ENCODE peak calls at places on chromosomes 5 and 9, in ten cellular contexts. Z is esophagus muscularis mucosa; P is CD8-positive, alpha-beta T cell; C is pancreas; S is GM23338; A is fibroblast of lung; Y is tibial nerve; N is IMR-90; M is fibroblast of the aortic adventitia; R is mesendoderm. J is an unnamed sample.

GRCh38 chr5:119554597-119554996 is 74.8 kb upstream of the FAM170A start:
- DNase-seq in A (no peak), Z (no peak), C (no peak), R (no peak), S (no peak), N (no peak), Y (no peak), P (no peak), M (no peak), J (no peak)

GRCh38 chr9:97445119-97445701 is 33.3 kb downstream of the TDRD7 start:
- DNase-seq in Y (no peak), Z (no peak), M (no peak), N (no peak), P (no peak), R (no peak), C (no peak), A (no peak), S (no peak), J (no peak)

GRCh38 chr5:141969783-141970741 is 1.2 kb downstream of the RNF14 start:
- DNase-seq in M (peak), N (no peak), Z (no peak), P (no peak), C (no peak), R (peak), A (peak), Y (no peak), S (peak), J (no peak)

GRCh38 chr9:122819791-122820489 is 8.4 kb downstream of the PDCL start:
- DNase-seq in Y (no peak), A (peak), N (peak), S (no peak), M (no peak), P (no peak), C (no peak), Z (no peak), R (no peak), J (peak)

GRCh38 chr9:118962426-118962825 is 406.8 kb downstream of the BRINP1 start:
- DNase-seq in M (no peak), A (peak), Y (no peak), C (no peak), R (peak), Z (no peak), N (no peak), P (no peak), S (no peak), J (peak)

GRCh38 chr9:3751125-3751758 is 225.4 kb upstream of the RFX3 start:
- DNase-seq in S (peak), Z (no peak), P (no peak), A (peak), Y (no peak), R (no peak), N (peak), C (no peak), M (peak), J (peak)

GRCh38 chr9:12784461-12785250 is 9.8 kb downstream of the LURAP1L start:
- DNase-seq in R (peak), N (peak), A (peak), Z (no peak), S (no peak), Y (no peak), C (peak), M (peak), P (no peak), J (peak)

GRCh38 chr5:155883966-155884555 is 442.9 kb upstream of the SGCD start:
- DNase-seq in Y (no peak), R (peak), S (no peak), A (peak), N (peak), Z (no peak), M (no peak), C (no peak), P (no peak), J (no peak)

GRCh38 chr9:123246534-123246933 is 21.9 kb downstream of the STRBP start:
- DNase-seq in A (peak), P (no peak), Y (no peak), R (no peak), S (no peak), C (no peak), N (no peak), Z (no peak), M (peak), J (peak)

GRCh38 chr9:107044872-107045271 is 181.9 kb downstream of the ZNF462 start:
- DNase-seq in C (no peak), Z (no peak), S (peak), A (no peak), P (no peak), Y (no peak), R (no peak), N (no peak), M (no peak), J (no peak)

DNA sequence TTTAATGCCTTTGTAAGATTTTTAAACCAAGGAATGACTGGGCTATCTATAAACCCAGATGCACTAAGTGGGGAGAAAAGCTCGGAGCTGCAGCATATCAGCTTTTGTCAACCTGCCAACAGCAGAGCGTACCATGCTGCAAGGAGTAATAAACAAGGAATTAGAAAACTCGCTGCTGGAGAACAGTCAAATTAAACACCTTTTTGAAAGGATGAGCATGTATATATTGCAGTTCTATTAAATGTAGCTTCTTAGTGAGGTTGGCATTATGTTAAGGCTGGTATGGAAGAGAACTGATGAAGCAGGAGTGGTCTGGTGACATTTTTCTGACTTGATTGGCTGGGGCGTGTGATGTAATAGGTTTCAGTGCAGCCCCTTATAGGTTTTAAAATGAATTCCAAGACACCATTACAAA is 74.7 kb downstream of the PIK3R1 start:
- DNase-seq in Z (no peak), N (peak), P (no peak), A (peak), R (no peak), S (no peak), M (peak), C (no peak), Y (peak), J (peak)
- H3K4me3 ChIP-seq in Z (no peak), N (no peak), P (no peak), A (no peak), R (no peak), S (no peak), M (no peak), C (peak), Y (no peak), J (no peak)

GRCh38 chr5:55991768-55992486 is 2.8 kb downstream of the IL6ST start:
- DNase-seq in S (no peak), R (no peak), N (no peak), P (no peak), C (no peak), M (peak), Y (no peak), Z (no peak), A (peak), J (no peak)

GRCh38 chr5:55993013-55993412 is 1.8 kb downstream of the IL6ST start:
- DNase-seq in R (no peak), Y (peak), C (no peak), Z (no peak), M (peak), A (no peak), P (no peak), N (peak), S (peak), J (no peak)

GRCh38 chr5:55988979-55989612 is 5.7 kb downstream of the IL6ST start:
- DNase-seq in Z (no peak), N (no peak), S (no peak), Y (no peak), M (no peak), P (no peak), R (no peak), A (no peak), C (no peak), J (no peak)

GRCh38 chr5:55986931-55987330 is 7.8 kb downstream of the IL6ST start:
- DNase-seq in N (no peak), M (no peak), A (no peak), S (no peak), P (no peak), Y (no peak), Z (no peak), C (no peak), R (no peak), J (no peak)

DNA sequence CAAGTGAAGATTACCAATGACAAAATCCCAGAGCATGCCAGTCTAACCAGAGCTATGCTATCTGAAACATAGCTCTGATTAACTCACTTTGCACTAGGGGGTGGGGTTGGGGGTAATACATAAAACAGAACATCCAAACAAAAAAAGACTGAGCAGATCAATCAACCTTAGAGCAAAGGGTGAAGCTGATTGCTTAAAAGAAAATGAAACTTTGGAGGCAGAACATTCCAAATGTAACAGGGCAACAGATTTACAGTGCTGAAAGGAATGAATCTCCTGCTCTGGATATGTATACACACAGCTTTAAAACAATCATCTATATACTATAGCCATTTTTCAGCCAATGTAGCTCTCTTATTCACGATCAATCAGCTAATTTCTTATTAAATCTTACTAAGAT is 4.9 kb downstream of the IL6ST start:
- DNase-seq in P (no peak), M (no peak), N (no peak), Z (no peak), C (no peak), Y (no peak), R (no peak), S (no peak), A (no peak), J (no peak)
- H3K4me3 ChIP-seq in P (no peak), M (peak), N (no peak), Z (peak), C (no peak), Y (no peak), R (no peak), S (no peak), A (peak), J (no peak)

GRCh38 chr5:169584998-169585451 is 1.5 kb downstream of the SPDL1 start:
- DNase-seq in M (no peak), Z (no peak), R (no peak), A (peak), P (no peak), S (no peak), C (no peak), Y (no peak), N (no peak), J (no peak)
- H3K4me3 ChIP-seq in M (peak), Z (no peak), R (no peak), A (peak), P (no peak), S (peak), C (no peak), Y (peak), N (peak), J (peak)

DNA sequence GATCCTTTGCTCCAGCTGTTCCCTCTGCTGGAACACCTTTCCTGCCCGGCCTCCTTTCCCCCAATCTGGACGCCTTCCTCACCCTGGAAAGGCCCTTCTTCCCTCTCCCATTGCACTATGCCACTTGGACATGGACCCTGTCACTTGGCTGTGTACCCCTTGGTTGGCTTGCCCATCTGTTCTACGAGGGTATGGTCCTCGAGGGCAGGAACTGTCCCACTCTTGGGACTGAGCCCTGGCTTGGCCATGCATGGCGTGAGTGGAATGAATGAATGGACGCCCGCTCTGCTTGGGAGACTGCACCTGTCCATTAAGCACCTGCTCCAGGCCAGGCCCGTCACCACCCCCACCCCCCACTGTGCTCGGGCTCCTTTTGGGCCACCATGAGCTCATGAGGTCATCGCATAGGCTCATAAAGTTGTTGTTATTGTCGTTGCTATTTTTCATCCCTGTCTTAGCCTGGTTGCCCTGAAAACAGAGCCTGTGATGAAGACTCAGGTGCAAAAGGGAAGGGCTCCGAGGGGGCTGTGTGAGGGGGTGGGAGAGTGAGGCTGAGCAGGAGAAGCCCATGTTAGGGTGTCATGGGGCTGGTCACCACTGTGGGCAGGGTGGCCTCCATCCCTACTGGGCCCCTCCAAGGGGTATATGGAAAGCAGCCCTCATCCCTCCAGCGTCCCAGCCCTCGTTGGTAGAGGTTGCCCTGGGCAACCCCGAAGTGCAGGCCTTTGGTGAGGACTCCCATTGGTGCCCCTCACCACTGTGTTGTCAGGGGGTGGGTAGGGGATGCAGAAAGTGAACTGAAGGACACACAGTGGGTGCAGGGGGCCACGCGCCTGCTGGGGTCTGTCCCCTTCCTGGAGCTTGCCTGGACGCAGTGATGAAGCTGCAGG is 57.2 kb upstream of the IER5L start:
- DNase-seq in P (no peak), Y (no peak), R (no peak), S (no peak), N (no peak), A (no peak), Z (no peak), M (no peak), C (no peak), J (no peak)
- H3K4me3 ChIP-seq in P (peak), Y (no peak), R (no peak), S (no peak), N (no peak), A (no peak), Z (no peak), M (no peak), C (no peak), J (no peak)

DNA sequence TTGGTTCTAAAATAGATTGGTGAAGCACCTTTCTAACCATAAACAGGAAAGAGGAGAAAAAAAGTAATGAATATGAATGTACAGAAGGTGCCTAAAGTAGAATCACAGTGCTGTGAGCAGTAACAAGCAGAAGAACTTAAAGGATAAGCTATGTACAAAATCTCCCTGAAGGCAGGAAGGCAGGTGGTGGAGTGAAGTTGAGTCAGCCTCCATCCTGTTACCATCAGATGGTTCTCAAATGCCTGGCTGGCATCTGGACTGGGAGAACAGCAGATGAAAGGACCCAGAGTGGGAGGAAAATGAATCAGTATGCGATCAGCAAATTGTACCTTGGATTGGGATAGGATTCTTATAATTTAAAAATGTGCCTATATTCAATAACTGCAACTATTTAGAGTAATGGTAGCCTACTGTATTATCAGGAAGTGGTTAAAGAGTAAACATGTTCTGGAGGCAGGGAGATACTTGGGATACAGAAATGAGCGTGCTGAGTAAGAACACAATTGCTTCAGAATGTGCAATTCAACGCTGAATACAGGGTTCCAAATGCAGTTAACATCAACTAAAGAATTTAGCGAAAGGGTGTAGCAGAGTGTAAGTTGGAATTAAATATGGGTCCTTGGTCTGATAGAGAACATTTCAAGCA is 21.1 kb upstream of the FER start:
- DNase-seq in S (no peak), Z (no peak), A (no peak), R (no peak), P (no peak), C (no peak), Y (no peak), M (no peak), N (peak), J (no peak)
- H3K4me3 ChIP-seq in S (peak), Z (no peak), A (peak), R (no peak), P (no peak), C (peak), Y (peak), M (no peak), N (no peak), J (no peak)